ENCODE peak calls at places on chromosomes 2 and 18, in six cellular contexts. One of them, this sample, is unnamed. For H3K4me1, the result is how much of the 10 kb centered on the place peaks cover.

GRCh38 chr18:14933049-14933851 is 185.3 kb downstream of the ANKRD30B start:
- DNase-seq in OCI-LY7: no peak
- DNase-seq in left ventricle myocardium inferior: no peak
- DNase-seq in BE2C: no peak
- DNase-seq in body of pancreas: no peak
- DNase-seq in CD8-positive, alpha-beta T cell: no peak
- DNase-seq in this sample: no peak

GRCh38 chr2:128196026-128196822 is 105.2 kb downstream of the UGGT1 start:
- DNase-seq in OCI-LY7: no peak
- DNase-seq in left ventricle myocardium inferior: no peak
- DNase-seq in BE2C: no peak
- DNase-seq in body of pancreas: peak
- DNase-seq in CD8-positive, alpha-beta T cell: no peak
- DNase-seq in this sample: peak

GRCh38 chr18:79558196-79559120 is 121.1 kb upstream of the CTDP1 start:
- DNase-seq in OCI-LY7: no peak
- DNase-seq in left ventricle myocardium inferior: no peak
- DNase-seq in BE2C: no peak
- DNase-seq in body of pancreas: peak
- DNase-seq in CD8-positive, alpha-beta T cell: no peak
- DNase-seq in this sample: no peak

GRCh38 chr2:12965540-12966269 is 249.0 kb downstream of the TRIB2 start:
- DNase-seq in OCI-LY7: no peak
- DNase-seq in left ventricle myocardium inferior: no peak
- DNase-seq in BE2C: peak
- DNase-seq in body of pancreas: no peak
- DNase-seq in CD8-positive, alpha-beta T cell: no peak
- DNase-seq in this sample: no peak

GRCh38 chr2:200383380-200384110 is 77.1 kb downstream of the SPATS2L start:
- DNase-seq in OCI-LY7: peak
- DNase-seq in left ventricle myocardium inferior: no peak
- DNase-seq in BE2C: no peak
- DNase-seq in body of pancreas: no peak
- DNase-seq in CD8-positive, alpha-beta T cell: no peak
- DNase-seq in this sample: no peak

GRCh38 chr2:175468699-175469098 is 287.2 kb upstream of the ATP5MC3 start:
- DNase-seq in OCI-LY7: no peak
- DNase-seq in left ventricle myocardium inferior: no peak
- DNase-seq in BE2C: no peak
- DNase-seq in body of pancreas: no peak
- DNase-seq in CD8-positive, alpha-beta T cell: no peak
- DNase-seq in this sample: no peak

GRCh38 chr2:172951554-172951953 is 124.1 kb upstream of the MAP3K20 start:
- DNase-seq in OCI-LY7: no peak
- DNase-seq in left ventricle myocardium inferior: no peak
- DNase-seq in BE2C: no peak
- DNase-seq in body of pancreas: no peak
- DNase-seq in CD8-positive, alpha-beta T cell: no peak
- DNase-seq in this sample: no peak

GRCh38 chr2:217938038-217938437 is 64.8 kb downstream of the TNS1 start:
- DNase-seq in OCI-LY7: no peak
- DNase-seq in left ventricle myocardium inferior: peak
- DNase-seq in BE2C: no peak
- DNase-seq in body of pancreas: no peak
- DNase-seq in CD8-positive, alpha-beta T cell: no peak
- DNase-seq in this sample: no peak

GRCh38 chr18:78776151-78776550 is 203.5 kb upstream of the SALL3 start:
- DNase-seq in OCI-LY7: no peak
- DNase-seq in left ventricle myocardium inferior: no peak
- DNase-seq in BE2C: no peak
- DNase-seq in body of pancreas: no peak
- DNase-seq in CD8-positive, alpha-beta T cell: no peak
- DNase-seq in this sample: no peak

GRCh38 chr2:106638043-106638442 is 150.9 kb downstream of the CD8B2 start:
- DNase-seq in OCI-LY7: peak
- DNase-seq in left ventricle myocardium inferior: no peak
- DNase-seq in BE2C: no peak
- DNase-seq in body of pancreas: no peak
- DNase-seq in CD8-positive, alpha-beta T cell: no peak
- DNase-seq in this sample: no peak

GRCh38 chr18:59547691-59548182 is 149.5 kb downstream of the CCBE1 start:
- DNase-seq in OCI-LY7: no peak
- DNase-seq in left ventricle myocardium inferior: no peak
- DNase-seq in BE2C: no peak
- DNase-seq in body of pancreas: no peak
- DNase-seq in CD8-positive, alpha-beta T cell: no peak
- DNase-seq in this sample: peak

GRCh38 chr2:9554841-9555337 is 741 bp downstream of the ADAM17 start:
- DNase-seq in OCI-LY7: peak
- DNase-seq in left ventricle myocardium inferior: no peak
- DNase-seq in BE2C: no peak
- DNase-seq in body of pancreas: peak
- DNase-seq in CD8-positive, alpha-beta T cell: peak
- DNase-seq in this sample: peak

GRCh38 chr18:78073275-78073674 is 823.6 kb downstream of the GALR1 start:
- DNase-seq in OCI-LY7: no peak
- DNase-seq in left ventricle myocardium inferior: no peak
- DNase-seq in BE2C: no peak
- DNase-seq in body of pancreas: no peak
- DNase-seq in CD8-positive, alpha-beta T cell: no peak
- DNase-seq in this sample: no peak

GRCh38 chr2:17166506-17166905 is 351.7 kb downstream of the RAD51AP2 start:
- DNase-seq in OCI-LY7: no peak
- DNase-seq in left ventricle myocardium inferior: no peak
- DNase-seq in BE2C: no peak
- DNase-seq in body of pancreas: no peak
- DNase-seq in CD8-positive, alpha-beta T cell: no peak
- DNase-seq in this sample: peak

GRCh38 chr2:145569108-145569507 is 1049.2 kb upstream of the ZEB2 start:
- DNase-seq in OCI-LY7: no peak
- DNase-seq in left ventricle myocardium inferior: no peak
- DNase-seq in BE2C: no peak
- DNase-seq in body of pancreas: no peak
- DNase-seq in CD8-positive, alpha-beta T cell: no peak
- DNase-seq in this sample: no peak

GRCh38 chr2:22055784-22056620 is 932.2 kb downstream of the TDRD15 start:
- DNase-seq in OCI-LY7: no peak
- DNase-seq in left ventricle myocardium inferior: no peak
- DNase-seq in BE2C: no peak
- DNase-seq in body of pancreas: no peak
- DNase-seq in CD8-positive, alpha-beta T cell: no peak
- DNase-seq in this sample: no peak

GRCh38 chr2:46514738-46515137 is 35.4 kb downstream of the TMEM247 start:
- DNase-seq in OCI-LY7: no peak
- DNase-seq in left ventricle myocardium inferior: no peak
- DNase-seq in BE2C: no peak
- DNase-seq in body of pancreas: no peak
- DNase-seq in CD8-positive, alpha-beta T cell: no peak
- DNase-seq in this sample: no peak

GRCh38 chr18:52334896-52335295 is 5.1 kb upstream of the DCC start:
- DNase-seq in OCI-LY7: no peak
- DNase-seq in left ventricle myocardium inferior: no peak
- DNase-seq in BE2C: no peak
- DNase-seq in body of pancreas: no peak
- DNase-seq in CD8-positive, alpha-beta T cell: no peak
- DNase-seq in this sample: no peak

GRCh38 chr2:145842002-145842401 is 1322.1 kb upstream of the ZEB2 start:
- DNase-seq in OCI-LY7: no peak
- DNase-seq in left ventricle myocardium inferior: no peak
- DNase-seq in BE2C: no peak
- DNase-seq in body of pancreas: no peak
- DNase-seq in CD8-positive, alpha-beta T cell: no peak
- DNase-seq in this sample: no peak

GRCh38 chr2:218785103-218785502 is 3.2 kb downstream of the CYP27A1 start:
- DNase-seq in OCI-LY7: no peak
- DNase-seq in left ventricle myocardium inferior: no peak
- DNase-seq in BE2C: no peak
- DNase-seq in body of pancreas: no peak
- DNase-seq in CD8-positive, alpha-beta T cell: no peak
- DNase-seq in this sample: no peak

GRCh38 chr2:71800106-71800809 is 346.9 kb downstream of the DYSF start:
- DNase-seq in OCI-LY7: no peak
- DNase-seq in left ventricle myocardium inferior: no peak
- DNase-seq in BE2C: no peak
- DNase-seq in body of pancreas: no peak
- DNase-seq in CD8-positive, alpha-beta T cell: no peak
- DNase-seq in this sample: no peak

GRCh38 chr2:19544020-19544383 is 185.6 kb upstream of the OSR1 start:
- DNase-seq in OCI-LY7: no peak
- DNase-seq in left ventricle myocardium inferior: no peak
- DNase-seq in BE2C: no peak
- DNase-seq in body of pancreas: no peak
- DNase-seq in CD8-positive, alpha-beta T cell: no peak
- DNase-seq in this sample: no peak

GRCh38 chr2:150643106-150643730 is 155.8 kb upstream of the RND3 start:
- DNase-seq in OCI-LY7: no peak
- DNase-seq in left ventricle myocardium inferior: no peak
- DNase-seq in BE2C: no peak
- DNase-seq in body of pancreas: no peak
- DNase-seq in CD8-positive, alpha-beta T cell: no peak
- DNase-seq in this sample: no peak

GRCh38 chr18:74497778-74498177 is 1.6 kb downstream of the CNDP2 start:
- DNase-seq in OCI-LY7: no peak
- DNase-seq in left ventricle myocardium inferior: no peak
- DNase-seq in BE2C: no peak
- DNase-seq in body of pancreas: no peak
- DNase-seq in CD8-positive, alpha-beta T cell: no peak
- DNase-seq in this sample: no peak
- H3K4me1 ChIP-seq in OCI-LY7: under half
- H3K4me1 ChIP-seq in left ventricle myocardium inferior: half or more
- H3K4me1 ChIP-seq in BE2C: under half
- H3K4me1 ChIP-seq in body of pancreas: half or more
- H3K4me1 ChIP-seq in CD8-positive, alpha-beta T cell: under half
- H3K4me1 ChIP-seq in this sample: under half

DNA sequence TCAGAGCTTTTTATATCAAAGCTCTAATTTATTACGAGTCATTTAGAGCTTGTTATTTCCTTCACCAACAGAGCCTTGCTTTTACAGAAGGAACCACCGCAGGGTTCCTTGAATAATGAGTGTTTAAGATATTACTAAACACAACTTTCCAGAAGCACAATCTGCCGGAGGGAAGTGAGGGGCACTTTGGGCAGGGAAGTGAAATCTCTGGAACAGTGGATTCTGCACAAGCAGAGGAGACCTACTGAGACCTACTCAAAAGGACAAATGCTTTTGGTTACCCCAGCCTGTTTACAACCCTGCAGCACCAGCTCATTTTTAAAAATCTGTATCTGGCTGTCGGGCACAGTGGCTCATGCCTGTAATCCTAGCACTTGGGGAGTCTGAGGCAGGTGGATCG is 47.8 kb upstream of the MYCN start:
- DNase-seq in OCI-LY7: no peak
- DNase-seq in left ventricle myocardium inferior: no peak
- DNase-seq in BE2C: no peak
- DNase-seq in body of pancreas: no peak
- DNase-seq in CD8-positive, alpha-beta T cell: no peak
- DNase-seq in this sample: no peak
- H3K4me1 ChIP-seq in OCI-LY7: under half
- H3K4me1 ChIP-seq in left ventricle myocardium inferior: under half
- H3K4me1 ChIP-seq in BE2C: under half
- H3K4me1 ChIP-seq in body of pancreas: under half
- H3K4me1 ChIP-seq in CD8-positive, alpha-beta T cell: under half
- H3K4me1 ChIP-seq in this sample: under half

DNA sequence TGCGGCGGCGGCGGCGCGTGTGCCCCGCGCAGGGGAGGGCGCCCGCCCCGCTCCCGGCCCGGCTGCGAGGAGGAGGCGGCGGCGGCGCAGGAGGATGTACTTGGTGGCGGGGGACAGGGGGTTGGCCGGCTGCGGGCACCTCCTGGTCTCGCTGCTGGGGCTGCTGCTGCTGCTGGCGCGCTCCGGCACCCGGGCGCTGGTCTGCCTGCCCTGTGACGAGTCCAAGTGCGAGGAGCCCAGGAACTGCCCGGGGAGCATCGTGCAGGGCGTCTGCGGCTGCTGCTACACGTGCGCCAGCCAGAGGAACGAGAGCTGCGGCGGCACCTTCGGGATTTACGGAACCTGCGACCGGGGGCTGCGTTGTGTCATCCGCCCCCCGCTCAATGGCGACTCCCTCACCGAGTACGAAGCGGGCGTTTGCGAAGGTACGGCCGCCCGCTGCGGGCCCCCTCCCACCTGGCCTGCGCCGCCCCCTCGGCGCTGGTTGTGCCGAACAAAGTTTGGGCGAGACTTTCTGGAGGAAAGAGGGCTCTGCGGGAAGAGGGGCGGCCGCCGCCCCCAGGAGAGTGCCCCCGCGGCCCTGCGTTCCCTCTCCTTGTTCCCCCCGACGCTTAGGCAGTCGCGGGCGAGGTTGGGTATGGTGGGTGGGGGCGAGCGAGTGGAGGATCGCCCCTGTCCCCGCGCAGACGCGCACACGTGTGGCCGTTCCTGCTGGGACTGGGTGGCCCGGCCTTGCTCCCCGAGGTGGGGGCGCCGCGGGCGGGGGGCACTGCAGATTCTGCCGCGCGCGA is 816 bp downstream of the CRIM1 start:
- DNase-seq in OCI-LY7: peak
- DNase-seq in left ventricle myocardium inferior: peak
- DNase-seq in BE2C: peak
- DNase-seq in body of pancreas: peak
- DNase-seq in CD8-positive, alpha-beta T cell: no peak
- DNase-seq in this sample: peak
- H3K4me1 ChIP-seq in OCI-LY7: half or more
- H3K4me1 ChIP-seq in left ventricle myocardium inferior: half or more
- H3K4me1 ChIP-seq in BE2C: under half
- H3K4me1 ChIP-seq in body of pancreas: under half
- H3K4me1 ChIP-seq in CD8-positive, alpha-beta T cell: under half
- H3K4me1 ChIP-seq in this sample: under half

GRCh38 chr18:62784338-62784965 is 69.1 kb downstream of the PHLPP1 start:
- DNase-seq in OCI-LY7: no peak
- DNase-seq in left ventricle myocardium inferior: no peak
- DNase-seq in BE2C: no peak
- DNase-seq in body of pancreas: no peak
- DNase-seq in CD8-positive, alpha-beta T cell: no peak
- DNase-seq in this sample: no peak

GRCh38 chr18:62781893-62782292 is 66.6 kb downstream of the PHLPP1 start:
- DNase-seq in OCI-LY7: no peak
- DNase-seq in left ventricle myocardium inferior: no peak
- DNase-seq in BE2C: no peak
- DNase-seq in body of pancreas: no peak
- DNase-seq in CD8-positive, alpha-beta T cell: no peak
- DNase-seq in this sample: peak

GRCh38 chr18:62778976-62779869 is 63.9 kb downstream of the PHLPP1 start:
- DNase-seq in OCI-LY7: no peak
- DNase-seq in left ventricle myocardium inferior: no peak
- DNase-seq in BE2C: no peak
- DNase-seq in body of pancreas: no peak
- DNase-seq in CD8-positive, alpha-beta T cell: no peak
- DNase-seq in this sample: no peak

GRCh38 chr18:62777814-62778213 is 62.5 kb downstream of the PHLPP1 start:
- DNase-seq in OCI-LY7: no peak
- DNase-seq in left ventricle myocardium inferior: no peak
- DNase-seq in BE2C: no peak
- DNase-seq in body of pancreas: no peak
- DNase-seq in CD8-positive, alpha-beta T cell: no peak
- DNase-seq in this sample: no peak

DNA sequence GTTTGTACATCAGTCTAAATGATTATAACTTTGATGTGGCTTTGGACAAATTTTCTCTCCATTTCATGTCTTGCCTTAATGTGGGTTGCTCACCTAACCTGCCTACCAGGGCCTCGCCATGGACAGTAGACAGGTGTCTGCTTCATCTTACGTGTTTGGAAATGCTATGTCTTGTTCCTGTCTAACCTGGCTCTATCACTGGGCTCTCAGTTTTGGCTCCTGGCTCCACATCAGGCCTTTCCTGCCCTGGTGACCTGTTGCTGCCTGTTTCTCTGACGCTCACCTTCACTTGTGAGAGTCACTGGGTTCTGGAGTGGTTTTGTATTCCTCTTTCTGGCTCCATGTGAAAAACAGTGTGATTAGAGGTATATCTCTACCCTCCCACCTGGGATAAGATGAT is 65.9 kb downstream of the PHLPP1 start:
- DNase-seq in OCI-LY7: no peak
- DNase-seq in left ventricle myocardium inferior: no peak
- DNase-seq in BE2C: no peak
- DNase-seq in body of pancreas: no peak
- DNase-seq in CD8-positive, alpha-beta T cell: no peak
- DNase-seq in this sample: no peak
- H3K4me1 ChIP-seq in OCI-LY7: under half
- H3K4me1 ChIP-seq in left ventricle myocardium inferior: under half
- H3K4me1 ChIP-seq in BE2C: under half
- H3K4me1 ChIP-seq in body of pancreas: under half
- H3K4me1 ChIP-seq in CD8-positive, alpha-beta T cell: under half
- H3K4me1 ChIP-seq in this sample: under half